ENCODE peak calls at places on chromosomes 5 and 9, in eight cellular contexts. W is CD8-positive, alpha-beta T cell; Z is EL; F is NCI-H2081 treated with DMSO at 0.1 percent for 48 hours; E is nucleus accumbens; Y is KBM-7; A is transverse colon; V is right cardiac atrium. T is an unnamed sample.

GRCh38 chr9:21056931-21057330 is 20.8 kb downstream of the IFNB1 start:
- DNase-seq in W (no peak), Z (peak; percentile 48), F (no peak), E (no peak), Y (no peak), A (no peak), V (no peak), T (no peak)

GRCh38 chr9:127285957-127286356 is 21.4 kb downstream of the GARNL3 start:
- DNase-seq in W (no peak), Z (no peak), F (no peak), E (no peak), Y (no peak), A (no peak), V (no peak), T (no peak)

GRCh38 chr5:106691701-106692100 is 979.0 kb downstream of the EFNA5 start:
- DNase-seq in W (no peak), Z (no peak), F (no peak), E (no peak), Y (no peak), A (no peak), V (no peak), T (no peak)

GRCh38 chr5:134018154-134018985 is 13.6 kb upstream of the VDAC1 start:
- DNase-seq in W (no peak), Z (no peak), F (no peak), E (no peak), Y (no peak), A (peak; percentile 90), V (no peak), T (peak; percentile 63)

GRCh38 chr5:177474094-177474493 is 660 bp upstream of the DBN1 start:
- DNase-seq in W (no peak), Z (no peak), F (no peak), E (no peak), Y (no peak), A (no peak), V (no peak), T (no peak)

GRCh38 chr9:86202338-86202882 is 57.0 kb downstream of the C9orf153 start:
- DNase-seq in W (peak; percentile 18), Z (peak; percentile 63), F (no peak), E (peak; percentile 3), Y (peak; percentile 47), A (no peak), V (no peak), T (peak; percentile 55)

GRCh38 chr9:28212979-28213378 is 639.7 kb upstream of the C9orf72 start:
- DNase-seq in W (no peak), Z (peak; percentile 11), F (no peak), E (no peak), Y (no peak), A (no peak), V (no peak), T (no peak)

GRCh38 chr9:130194406-130194932 is 22.3 kb downstream of the NCS1 start:
- DNase-seq in W (no peak), Z (no peak), F (no peak), E (no peak), Y (no peak), A (no peak), V (no peak), T (no peak)

GRCh38 chr5:128036961-128037360 is 46.6 kb upstream of the SLC12A2 start:
- DNase-seq in W (no peak), Z (peak; percentile 58), F (no peak), E (no peak), Y (no peak), A (no peak), V (no peak), T (no peak)

GRCh38 chr5:72290356-72291133 is 29.5 kb downstream of the MRPS27 start:
- DNase-seq in W (no peak), Z (no peak), F (no peak), E (no peak), Y (no peak), A (no peak), V (no peak), T (no peak)

GRCh38 chr9:1619915-1620705 is 395.0 kb upstream of the SMARCA2 start:
- DNase-seq in W (no peak), Z (no peak), F (no peak), E (no peak), Y (no peak), A (no peak), V (no peak), T (peak; percentile 2)

GRCh38 chr9:120742951-120743416 is 28.7 kb upstream of the MEGF9 start:
- DNase-seq in W (no peak), Z (peak; percentile 36), F (no peak), E (no peak), Y (peak; percentile 53), A (no peak), V (no peak), T (peak; percentile 91)

GRCh38 chr5:143435207-143435657 is 31.7 kb upstream of the NR3C1 start:
- DNase-seq in W (peak; percentile 19), Z (peak; percentile 6), F (no peak), E (no peak), Y (peak; percentile 70), A (peak; percentile 16), V (no peak), T (no peak)

GRCh38 chr9:16133556-16134227 is 580.8 kb downstream of the CCDC171 start:
- DNase-seq in W (no peak), Z (peak; percentile 88), F (peak; percentile 9), E (peak; percentile 33), Y (peak; percentile 67), A (peak; percentile 20), V (peak; percentile 56), T (peak; percentile 51)

GRCh38 chr9:90449213-90449925 is 193.3 kb downstream of the DIRAS2 start:
- DNase-seq in W (no peak), Z (no peak), F (no peak), E (no peak), Y (no peak), A (no peak), V (no peak), T (no peak)

GRCh38 chr5:31250201-31250600 is 56.7 kb downstream of the CDH6 start:
- DNase-seq in W (no peak), Z (no peak), F (no peak), E (no peak), Y (no peak), A (no peak), V (no peak), T (no peak)

GRCh38 chr9:114516913-114517312 is 11.6 kb upstream of the WHRN start:
- DNase-seq in W (no peak), Z (peak; percentile 84), F (no peak), E (no peak), Y (no peak), A (no peak), V (no peak), T (no peak)

GRCh38 chr5:32193591-32193990 is 19.5 kb upstream of the GOLPH3 start:
- DNase-seq in W (no peak), Z (peak; percentile 79), F (peak; percentile 100), E (no peak), Y (peak; percentile 98), A (peak; percentile 90), V (peak; percentile 93), T (no peak)

GRCh38 chr9:89137548-89138462 is 40.8 kb downstream of the SHC3 start:
- DNase-seq in W (no peak), Z (peak; percentile 86), F (no peak), E (no peak), Y (no peak), A (peak; percentile 36), V (peak; percentile 61), T (no peak)

GRCh38 chr5:61306531-61307195 is 25.4 kb upstream of the ZSWIM6 start:
- DNase-seq in W (no peak), Z (peak; percentile 87), F (no peak), E (no peak), Y (no peak), A (no peak), V (no peak), T (no peak)

GRCh38 chr5:176365663-176366574 is 632 bp downstream of the ARL10 start:
- DNase-seq in W (peak; percentile 24), Z (peak; percentile 77), F (no peak), E (peak; percentile 32), Y (no peak), A (peak; percentile 32), V (peak; percentile 65), T (no peak)

GRCh38 chr5:40356248-40356647 is 323.5 kb upstream of the PTGER4 start:
- DNase-seq in W (no peak), Z (no peak), F (no peak), E (no peak), Y (peak; percentile 51), A (no peak), V (no peak), T (peak; percentile 12)

GRCh38 chr5:100840364-100840763 is 62.7 kb downstream of the ST8SIA4 start:
- DNase-seq in W (no peak), Z (no peak), F (no peak), E (no peak), Y (no peak), A (no peak), V (no peak), T (no peak)

GRCh38 chr5:74953961-74954720 is 88.0 kb upstream of the FAM169A start:
- DNase-seq in W (no peak), Z (peak; percentile 88), F (no peak), E (no peak), Y (no peak), A (no peak), V (no peak), T (no peak)

GRCh38 chr5:170159101-170159698 is 53.5 kb downstream of the FOXI1 start:
- DNase-seq in W (no peak), Z (peak; percentile 94), F (no peak), E (no peak), Y (no peak), A (no peak), V (no peak), T (no peak)

GRCh38 chr9:137194388-137194787 is 5.9 kb downstream of the SSNA1 start:
- DNase-seq in W (no peak), Z (no peak), F (no peak), E (peak; percentile 96), Y (no peak), A (no peak), V (no peak), T (no peak)

GRCh38 chr5:89733772-89734171 is 675.8 kb downstream of the CETN3 start:
- DNase-seq in W (no peak), Z (no peak), F (no peak), E (no peak), Y (no peak), A (no peak), V (no peak), T (no peak)

GRCh38 chr5:21642321-21642720 is 1210.8 kb downstream of the CDH12 start:
- DNase-seq in W (no peak), Z (no peak), F (no peak), E (no peak), Y (no peak), A (no peak), V (no peak), T (no peak)

GRCh38 chr5:132426525-132427138 is 57.1 kb downstream of the SLC22A5 start:
- DNase-seq in W (peak; percentile 59), Z (peak; percentile 96), F (no peak), E (no peak), Y (peak; percentile 91), A (peak; percentile 86), V (peak; percentile 83), T (peak; percentile 62)

GRCh38 chr5:9358961-9359686 is 186.8 kb downstream of the SEMA5A start:
- DNase-seq in W (no peak), Z (peak; percentile 82), F (no peak), E (no peak), Y (no peak), A (no peak), V (no peak), T (no peak)

GRCh38 chr5:148978370-148979103 is 84.3 kb downstream of the SH3TC2 start:
- DNase-seq in W (no peak), Z (no peak), F (no peak), E (no peak), Y (no peak), A (no peak), V (no peak), T (no peak)

GRCh38 chr9:120323125-120323524 is 256.8 kb downstream of the CDK5RAP2 start:
- DNase-seq in W (no peak), Z (no peak), F (no peak), E (no peak), Y (no peak), A (no peak), V (no peak), T (no peak)

GRCh38 chr9:33081128-33081851 is 4.8 kb upstream of the SMU1 start:
- DNase-seq in W (peak; percentile 52), Z (peak; percentile 87), F (peak; percentile 92), E (peak; percentile 8), Y (peak; percentile 93), A (peak; percentile 54), V (peak; percentile 64), T (peak; percentile 77)

GRCh38 chr9:6644346-6645152 is 980 bp downstream of the GLDC start:
- DNase-seq in W (no peak), Z (no peak), F (no peak), E (no peak), Y (no peak), A (no peak), V (no peak), T (no peak)